ENCODE peak calls at places on chromosomes 7 and 10, in six cellular contexts. One of them, this sample, is unnamed.

GRCh38 chr10:34102237-34102673 is 712.8 kb downstream of the PARD3 start:
- DNase-seq in HCT116: no peak
- DNase-seq in fibroblast of mammary gland: peak
- DNase-seq in foreskin fibroblast: peak
- DNase-seq in left lung: peak
- DNase-seq in AG10803: peak
- DNase-seq in this sample: peak

GRCh38 chr10:23755557-23755956 is 316.7 kb downstream of the OTUD1 start:
- DNase-seq in HCT116: no peak
- DNase-seq in fibroblast of mammary gland: no peak
- DNase-seq in foreskin fibroblast: no peak
- DNase-seq in left lung: no peak
- DNase-seq in AG10803: no peak
- DNase-seq in this sample: no peak

GRCh38 chr7:105656922-105657521 is 75.7 kb upstream of the EFCAB10 start:
- DNase-seq in HCT116: peak
- DNase-seq in fibroblast of mammary gland: peak
- DNase-seq in foreskin fibroblast: no peak
- DNase-seq in left lung: no peak
- DNase-seq in AG10803: no peak
- DNase-seq in this sample: peak

GRCh38 chr10:95289003-95289920 is 1.5 kb downstream of the PDLIM1 start:
- DNase-seq in HCT116: no peak
- DNase-seq in fibroblast of mammary gland: no peak
- DNase-seq in foreskin fibroblast: no peak
- DNase-seq in left lung: no peak
- DNase-seq in AG10803: peak
- DNase-seq in this sample: peak

GRCh38 chr7:92809397-92810241 is 26.8 kb downstream of the CDK6 start:
- DNase-seq in HCT116: peak
- DNase-seq in fibroblast of mammary gland: peak
- DNase-seq in foreskin fibroblast: peak
- DNase-seq in left lung: no peak
- DNase-seq in AG10803: peak
- DNase-seq in this sample: peak

GRCh38 chr7:44285561-44285960 is 39.8 kb downstream of the CAMK2B start:
- DNase-seq in HCT116: no peak
- DNase-seq in fibroblast of mammary gland: no peak
- DNase-seq in foreskin fibroblast: no peak
- DNase-seq in left lung: no peak
- DNase-seq in AG10803: no peak
- DNase-seq in this sample: no peak

GRCh38 chr7:108973075-108973474 is 403.4 kb downstream of the DNAJB9 start:
- DNase-seq in HCT116: peak
- DNase-seq in fibroblast of mammary gland: no peak
- DNase-seq in foreskin fibroblast: no peak
- DNase-seq in left lung: no peak
- DNase-seq in AG10803: no peak
- DNase-seq in this sample: no peak

GRCh38 chr7:83594076-83594475 is 54.9 kb downstream of the SEMA3E start:
- DNase-seq in HCT116: no peak
- DNase-seq in fibroblast of mammary gland: no peak
- DNase-seq in foreskin fibroblast: no peak
- DNase-seq in left lung: no peak
- DNase-seq in AG10803: no peak
- DNase-seq in this sample: no peak

GRCh38 chr7:70883750-70884445 is 248.0 kb upstream of the GALNT17 start:
- DNase-seq in HCT116: no peak
- DNase-seq in fibroblast of mammary gland: no peak
- DNase-seq in foreskin fibroblast: no peak
- DNase-seq in left lung: no peak
- DNase-seq in AG10803: no peak
- DNase-seq in this sample: no peak

GRCh38 chr7:29563590-29564454 is at the start of gene PRR15:
- DNase-seq in HCT116: peak
- DNase-seq in fibroblast of mammary gland: no peak
- DNase-seq in foreskin fibroblast: no peak
- DNase-seq in left lung: peak
- DNase-seq in AG10803: no peak
- DNase-seq in this sample: no peak

GRCh38 chr7:125363873-125364272 is 434.2 kb upstream of the POT1 start:
- DNase-seq in HCT116: no peak
- DNase-seq in fibroblast of mammary gland: peak
- DNase-seq in foreskin fibroblast: no peak
- DNase-seq in left lung: no peak
- DNase-seq in AG10803: no peak
- DNase-seq in this sample: peak

GRCh38 chr10:45580781-45581496 is 91.6 kb downstream of the ZFAND4 start:
- DNase-seq in HCT116: no peak
- DNase-seq in fibroblast of mammary gland: no peak
- DNase-seq in foreskin fibroblast: no peak
- DNase-seq in left lung: no peak
- DNase-seq in AG10803: no peak
- DNase-seq in this sample: no peak

GRCh38 chr7:963236-964078 is 9.0 kb upstream of the ADAP1 start:
- DNase-seq in HCT116: no peak
- DNase-seq in fibroblast of mammary gland: no peak
- DNase-seq in foreskin fibroblast: no peak
- DNase-seq in left lung: peak
- DNase-seq in AG10803: no peak
- DNase-seq in this sample: no peak
- TF ChIP-seq CTCF in HCT116: no peak
- TF ChIP-seq CTCF in fibroblast of mammary gland: no peak
- TF ChIP-seq CTCF in foreskin fibroblast: no peak
- TF ChIP-seq CTCF in left lung: no peak
- TF ChIP-seq CTCF in AG10803: no peak
- TF ChIP-seq CTCF in this sample: peak

DNA sequence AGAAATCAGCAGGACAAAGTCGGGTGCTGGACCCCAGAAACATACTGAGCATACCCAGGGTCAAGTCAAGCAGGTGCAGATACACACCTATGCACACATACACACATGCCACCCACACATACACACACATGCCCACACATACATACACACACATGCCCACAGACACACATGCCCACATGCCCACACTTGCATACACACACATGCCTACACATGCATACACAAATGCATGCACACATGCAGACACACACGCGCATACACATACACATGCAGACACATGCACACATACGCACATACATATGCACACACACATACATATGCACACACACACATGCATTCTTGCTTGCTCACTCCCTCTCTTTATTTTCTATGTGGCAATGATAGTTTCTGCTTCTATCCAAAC is 83.9 kb downstream of the EBF3 start:
- DNase-seq in HCT116: no peak
- DNase-seq in fibroblast of mammary gland: no peak
- DNase-seq in foreskin fibroblast: no peak
- DNase-seq in left lung: no peak
- DNase-seq in AG10803: no peak
- DNase-seq in this sample: no peak
- TF ChIP-seq CTCF in HCT116: no peak
- TF ChIP-seq CTCF in fibroblast of mammary gland: no peak
- TF ChIP-seq CTCF in foreskin fibroblast: no peak
- TF ChIP-seq CTCF in left lung: no peak
- TF ChIP-seq CTCF in AG10803: no peak
- TF ChIP-seq CTCF in this sample: no peak

GRCh38 chr7:15921576-15921975 is 235.1 kb upstream of the MEOX2 start:
- DNase-seq in HCT116: no peak
- DNase-seq in fibroblast of mammary gland: peak
- DNase-seq in foreskin fibroblast: peak
- DNase-seq in left lung: no peak
- DNase-seq in AG10803: peak
- DNase-seq in this sample: peak
- TF ChIP-seq CTCF in HCT116: no peak
- TF ChIP-seq CTCF in fibroblast of mammary gland: no peak
- TF ChIP-seq CTCF in foreskin fibroblast: no peak
- TF ChIP-seq CTCF in left lung: no peak
- TF ChIP-seq CTCF in AG10803: no peak
- TF ChIP-seq CTCF in this sample: peak

DNA sequence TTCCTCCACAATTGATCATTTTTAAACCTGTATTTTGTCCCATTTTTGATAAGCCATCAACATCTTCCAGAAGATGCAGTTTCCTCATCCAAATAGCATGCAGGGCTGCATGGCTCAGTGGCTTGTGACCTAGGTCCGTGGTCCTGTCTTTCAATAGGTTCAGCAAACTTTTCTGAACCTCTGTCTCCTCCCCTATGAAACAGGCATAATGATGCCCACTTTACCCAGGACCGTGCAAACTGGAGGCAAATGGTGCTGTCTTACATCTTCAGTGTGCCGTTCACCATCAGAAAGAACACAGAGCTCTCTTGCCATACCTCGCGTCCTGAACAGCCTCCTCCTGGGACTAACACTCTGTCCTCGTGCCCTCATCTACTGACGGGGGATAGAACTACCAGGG is 22.3 kb upstream of the FIGNL1 start:
- DNase-seq in HCT116: no peak
- DNase-seq in fibroblast of mammary gland: no peak
- DNase-seq in foreskin fibroblast: no peak
- DNase-seq in left lung: no peak
- DNase-seq in AG10803: no peak
- DNase-seq in this sample: no peak
- TF ChIP-seq CTCF in HCT116: no peak
- TF ChIP-seq CTCF in fibroblast of mammary gland: no peak
- TF ChIP-seq CTCF in foreskin fibroblast: no peak
- TF ChIP-seq CTCF in left lung: no peak
- TF ChIP-seq CTCF in AG10803: no peak
- TF ChIP-seq CTCF in this sample: no peak

GRCh38 chr7:54788664-54789063 is 29.7 kb upstream of the SEC61G start:
- DNase-seq in HCT116: peak
- DNase-seq in fibroblast of mammary gland: peak
- DNase-seq in foreskin fibroblast: peak
- DNase-seq in left lung: no peak
- DNase-seq in AG10803: peak
- DNase-seq in this sample: peak
- TF ChIP-seq CTCF in HCT116: peak
- TF ChIP-seq CTCF in fibroblast of mammary gland: peak
- TF ChIP-seq CTCF in foreskin fibroblast: peak
- TF ChIP-seq CTCF in left lung: peak
- TF ChIP-seq CTCF in AG10803: peak
- TF ChIP-seq CTCF in this sample: peak

This sample was measured in HFFc6.